ENCODE peak calls at places on chromosomes 1 and 21, in nine cellular contexts. One of them, this sample, is unnamed.

GRCh38 chr1:14255711-14256110 is 342.8 kb upstream of the KAZN start:
- DNase-seq in mammary epithelial cell: no peak
- DNase-seq in fibroblast of lung: peak
- DNase-seq in Calu3: no peak
- DNase-seq in neural crest cell: no peak
- DNase-seq in mesothelial cell of epicardium: no peak
- DNase-seq in heart left ventricle: no peak
- DNase-seq in BE2C: no peak
- DNase-seq in osteocyte: no peak
- DNase-seq in this sample: no peak

GRCh38 chr21:38679531-38679930 is 126.2 kb upstream of the ETS2 start:
- DNase-seq in mammary epithelial cell: peak
- DNase-seq in fibroblast of lung: peak
- DNase-seq in Calu3: no peak
- DNase-seq in neural crest cell: no peak
- DNase-seq in mesothelial cell of epicardium: no peak
- DNase-seq in heart left ventricle: no peak
- DNase-seq in BE2C: no peak
- DNase-seq in osteocyte: no peak
- DNase-seq in this sample: no peak

GRCh38 chr21:26591543-26591942 is 18.5 kb upstream of the CYYR1 start:
- DNase-seq in mammary epithelial cell: peak
- DNase-seq in fibroblast of lung: no peak
- DNase-seq in Calu3: no peak
- DNase-seq in neural crest cell: no peak
- DNase-seq in mesothelial cell of epicardium: no peak
- DNase-seq in heart left ventricle: no peak
- DNase-seq in BE2C: no peak
- DNase-seq in osteocyte: no peak
- DNase-seq in this sample: no peak

GRCh38 chr1:230159580-230159979 is 92.5 kb downstream of the GALNT2 start:
- DNase-seq in mammary epithelial cell: no peak
- DNase-seq in fibroblast of lung: no peak
- DNase-seq in Calu3: no peak
- DNase-seq in neural crest cell: no peak
- DNase-seq in mesothelial cell of epicardium: no peak
- DNase-seq in heart left ventricle: no peak
- DNase-seq in BE2C: no peak
- DNase-seq in osteocyte: no peak
- DNase-seq in this sample: no peak

GRCh38 chr1:27049607-27050006 is 37.0 kb upstream of the TENT5B start:
- DNase-seq in mammary epithelial cell: no peak
- DNase-seq in fibroblast of lung: no peak
- DNase-seq in Calu3: no peak
- DNase-seq in neural crest cell: no peak
- DNase-seq in mesothelial cell of epicardium: no peak
- DNase-seq in heart left ventricle: no peak
- DNase-seq in BE2C: peak
- DNase-seq in osteocyte: no peak
- DNase-seq in this sample: no peak

GRCh38 chr1:53654216-53655210 is 84.5 kb downstream of the GLIS1 start:
- DNase-seq in mammary epithelial cell: no peak
- DNase-seq in fibroblast of lung: peak
- DNase-seq in Calu3: no peak
- DNase-seq in neural crest cell: no peak
- DNase-seq in mesothelial cell of epicardium: no peak
- DNase-seq in heart left ventricle: no peak
- DNase-seq in BE2C: no peak
- DNase-seq in osteocyte: no peak
- DNase-seq in this sample: no peak

GRCh38 chr1:248873993-248874671 is 15.2 kb upstream of the ZNF692 start:
- DNase-seq in mammary epithelial cell: peak
- DNase-seq in fibroblast of lung: peak
- DNase-seq in Calu3: peak
- DNase-seq in neural crest cell: peak
- DNase-seq in mesothelial cell of epicardium: peak
- DNase-seq in heart left ventricle: peak
- DNase-seq in BE2C: peak
- DNase-seq in osteocyte: peak
- DNase-seq in this sample: peak

GRCh38 chr1:236861560-236862230 is 66.6 kb downstream of the MTR start:
- DNase-seq in mammary epithelial cell: no peak
- DNase-seq in fibroblast of lung: peak
- DNase-seq in Calu3: no peak
- DNase-seq in neural crest cell: no peak
- DNase-seq in mesothelial cell of epicardium: no peak
- DNase-seq in heart left ventricle: no peak
- DNase-seq in BE2C: no peak
- DNase-seq in osteocyte: no peak
- DNase-seq in this sample: no peak

GRCh38 chr1:161733526-161733925 is 12.2 kb downstream of the FCRLB start:
- DNase-seq in mammary epithelial cell: peak
- DNase-seq in fibroblast of lung: peak
- DNase-seq in Calu3: peak
- DNase-seq in neural crest cell: no peak
- DNase-seq in mesothelial cell of epicardium: no peak
- DNase-seq in heart left ventricle: no peak
- DNase-seq in BE2C: no peak
- DNase-seq in osteocyte: no peak
- DNase-seq in this sample: no peak

GRCh38 chr1:95084317-95085176 is 11.8 kb upstream of the ALG14 start:
- DNase-seq in mammary epithelial cell: no peak
- DNase-seq in fibroblast of lung: peak
- DNase-seq in Calu3: peak
- DNase-seq in neural crest cell: peak
- DNase-seq in mesothelial cell of epicardium: no peak
- DNase-seq in heart left ventricle: no peak
- DNase-seq in BE2C: peak
- DNase-seq in osteocyte: no peak
- DNase-seq in this sample: no peak

GRCh38 chr1:17485280-17485679 is 45.8 kb upstream of the RCC2 start:
- DNase-seq in mammary epithelial cell: no peak
- DNase-seq in fibroblast of lung: no peak
- DNase-seq in Calu3: peak
- DNase-seq in neural crest cell: no peak
- DNase-seq in mesothelial cell of epicardium: no peak
- DNase-seq in heart left ventricle: no peak
- DNase-seq in BE2C: peak
- DNase-seq in osteocyte: no peak
- DNase-seq in this sample: no peak

GRCh38 chr1:229136817-229137216 is 134.1 kb upstream of the RAB4A start:
- DNase-seq in mammary epithelial cell: no peak
- DNase-seq in fibroblast of lung: no peak
- DNase-seq in Calu3: no peak
- DNase-seq in neural crest cell: no peak
- DNase-seq in mesothelial cell of epicardium: no peak
- DNase-seq in heart left ventricle: no peak
- DNase-seq in BE2C: no peak
- DNase-seq in osteocyte: no peak
- DNase-seq in this sample: no peak
- TF ChIP-seq CTCF in mammary epithelial cell: no peak
- TF ChIP-seq CTCF in fibroblast of lung: no peak
- TF ChIP-seq CTCF in Calu3: no peak
- TF ChIP-seq CTCF in neural crest cell: no peak
- TF ChIP-seq CTCF in mesothelial cell of epicardium: no peak
- TF ChIP-seq CTCF in heart left ventricle: no peak
- TF ChIP-seq CTCF in BE2C: no peak
- TF ChIP-seq CTCF in osteocyte: no peak
- TF ChIP-seq CTCF in this sample: no peak

DNA sequence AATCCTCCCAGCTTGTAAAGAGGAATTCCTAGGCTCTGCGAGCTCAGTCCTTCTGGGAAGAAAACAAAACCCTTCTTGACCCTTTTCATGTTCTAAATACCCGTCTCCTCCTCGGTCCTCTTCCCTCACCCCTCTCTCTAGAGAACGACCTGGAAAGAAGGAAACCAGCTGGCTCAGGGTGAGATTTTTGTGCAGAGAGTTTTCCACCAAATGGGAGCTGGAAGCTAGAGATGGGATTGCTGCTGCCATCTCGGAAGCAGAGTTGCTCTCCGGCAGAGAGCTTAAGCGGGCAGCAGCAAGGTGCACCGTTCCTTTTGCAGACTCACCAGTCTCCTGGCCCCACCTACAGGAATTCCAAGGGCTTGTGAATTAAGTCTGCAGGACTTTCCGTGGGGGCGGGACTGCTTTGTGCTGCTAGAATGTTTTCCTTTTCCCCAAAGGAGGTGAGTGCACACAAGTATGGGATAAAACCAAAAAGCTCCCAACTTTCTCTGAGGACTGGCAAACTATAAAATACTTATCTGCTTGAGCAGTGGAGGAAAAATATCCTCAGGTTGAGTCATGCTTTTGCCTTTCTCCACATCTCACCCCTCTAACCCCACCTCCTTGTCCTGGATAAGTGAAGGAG is 29.1 kb upstream of the KIAA0040 start:
- DNase-seq in mammary epithelial cell: peak
- DNase-seq in fibroblast of lung: peak
- DNase-seq in Calu3: peak
- DNase-seq in neural crest cell: no peak
- DNase-seq in mesothelial cell of epicardium: peak
- DNase-seq in heart left ventricle: peak
- DNase-seq in BE2C: no peak
- DNase-seq in osteocyte: no peak
- DNase-seq in this sample: no peak
- TF ChIP-seq CTCF in mammary epithelial cell: peak
- TF ChIP-seq CTCF in fibroblast of lung: no peak
- TF ChIP-seq CTCF in Calu3: no peak
- TF ChIP-seq CTCF in neural crest cell: no peak
- TF ChIP-seq CTCF in mesothelial cell of epicardium: no peak
- TF ChIP-seq CTCF in heart left ventricle: peak
- TF ChIP-seq CTCF in BE2C: no peak
- TF ChIP-seq CTCF in osteocyte: no peak
- TF ChIP-seq CTCF in this sample: peak

GRCh38 chr1:240571782-240572181 is 40.2 kb downstream of the GREM2 start:
- DNase-seq in mammary epithelial cell: no peak
- DNase-seq in fibroblast of lung: no peak
- DNase-seq in Calu3: no peak
- DNase-seq in neural crest cell: no peak
- DNase-seq in mesothelial cell of epicardium: no peak
- DNase-seq in heart left ventricle: no peak
- DNase-seq in BE2C: no peak
- DNase-seq in osteocyte: no peak
- DNase-seq in this sample: no peak
- TF ChIP-seq CTCF in mammary epithelial cell: no peak
- TF ChIP-seq CTCF in fibroblast of lung: no peak
- TF ChIP-seq CTCF in Calu3: no peak
- TF ChIP-seq CTCF in neural crest cell: no peak
- TF ChIP-seq CTCF in mesothelial cell of epicardium: no peak
- TF ChIP-seq CTCF in heart left ventricle: no peak
- TF ChIP-seq CTCF in BE2C: no peak
- TF ChIP-seq CTCF in osteocyte: no peak
- TF ChIP-seq CTCF in this sample: no peak

GRCh38 chr1:21944261-21945074 is 7.4 kb upstream of the HSPG2 start:
- DNase-seq in mammary epithelial cell: no peak
- DNase-seq in fibroblast of lung: peak
- DNase-seq in Calu3: no peak
- DNase-seq in neural crest cell: no peak
- DNase-seq in mesothelial cell of epicardium: no peak
- DNase-seq in heart left ventricle: no peak
- DNase-seq in BE2C: no peak
- DNase-seq in osteocyte: no peak
- DNase-seq in this sample: no peak
- TF ChIP-seq CTCF in mammary epithelial cell: no peak
- TF ChIP-seq CTCF in fibroblast of lung: no peak
- TF ChIP-seq CTCF in Calu3: no peak
- TF ChIP-seq CTCF in neural crest cell: no peak
- TF ChIP-seq CTCF in mesothelial cell of epicardium: no peak
- TF ChIP-seq CTCF in heart left ventricle: no peak
- TF ChIP-seq CTCF in BE2C: no peak
- TF ChIP-seq CTCF in osteocyte: no peak
- TF ChIP-seq CTCF in this sample: no peak

DNA sequence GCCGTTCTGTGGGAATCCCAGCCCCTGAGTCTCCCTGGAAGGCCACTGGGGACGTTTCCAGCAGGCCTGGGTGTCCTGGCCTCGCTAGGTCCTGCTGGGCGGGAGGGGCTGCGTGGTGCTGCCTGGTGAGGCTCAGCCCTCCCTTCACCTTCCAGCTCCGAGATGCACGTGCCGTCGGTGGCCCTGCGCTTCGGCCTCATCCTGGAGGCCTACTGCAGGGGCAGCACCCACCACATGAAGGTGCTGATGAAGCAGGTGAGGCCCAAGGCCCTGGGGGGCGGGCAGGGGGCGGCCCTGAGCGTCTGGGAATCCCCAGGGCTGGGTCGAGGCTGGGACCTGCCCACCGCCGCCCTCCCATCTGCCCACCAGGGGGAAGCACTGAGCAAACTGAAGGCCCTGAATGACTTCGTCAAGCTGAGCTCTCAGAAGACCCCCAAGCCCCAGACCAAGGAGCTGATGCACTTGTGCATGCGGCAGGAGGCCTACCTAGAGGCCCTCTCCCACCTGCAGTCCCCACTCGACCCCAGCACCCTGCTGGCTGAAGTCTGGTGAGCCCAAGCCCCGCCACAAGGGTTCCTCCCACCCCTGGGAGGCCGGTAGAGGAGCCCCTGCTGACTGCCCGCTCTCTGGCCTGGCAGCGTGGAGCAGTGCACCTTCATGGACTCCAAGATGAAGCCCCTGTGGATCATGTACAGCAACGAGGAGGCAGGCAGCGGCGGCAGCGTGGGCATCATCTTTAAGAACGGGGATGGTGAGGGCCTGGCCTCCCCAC is 70.3 kb downstream of the PIK3CD start:
- DNase-seq in mammary epithelial cell: no peak
- DNase-seq in fibroblast of lung: no peak
- DNase-seq in Calu3: peak
- DNase-seq in neural crest cell: peak
- DNase-seq in mesothelial cell of epicardium: no peak
- DNase-seq in heart left ventricle: no peak
- DNase-seq in BE2C: peak
- DNase-seq in osteocyte: no peak
- DNase-seq in this sample: peak
- TF ChIP-seq CTCF in mammary epithelial cell: peak
- TF ChIP-seq CTCF in fibroblast of lung: peak
- TF ChIP-seq CTCF in Calu3: peak
- TF ChIP-seq CTCF in neural crest cell: peak
- TF ChIP-seq CTCF in mesothelial cell of epicardium: peak
- TF ChIP-seq CTCF in heart left ventricle: peak
- TF ChIP-seq CTCF in BE2C: peak
- TF ChIP-seq CTCF in osteocyte: peak
- TF ChIP-seq CTCF in this sample: peak

GRCh38 chr1:18701183-18701582 is 70.5 kb downstream of the PAX7 start:
- DNase-seq in mammary epithelial cell: no peak
- DNase-seq in fibroblast of lung: no peak
- DNase-seq in Calu3: no peak
- DNase-seq in neural crest cell: no peak
- DNase-seq in mesothelial cell of epicardium: no peak
- DNase-seq in heart left ventricle: no peak
- DNase-seq in BE2C: no peak
- DNase-seq in osteocyte: no peak
- DNase-seq in this sample: no peak
- TF ChIP-seq CTCF in mammary epithelial cell: no peak
- TF ChIP-seq CTCF in fibroblast of lung: no peak
- TF ChIP-seq CTCF in Calu3: no peak
- TF ChIP-seq CTCF in neural crest cell: no peak
- TF ChIP-seq CTCF in mesothelial cell of epicardium: no peak
- TF ChIP-seq CTCF in heart left ventricle: no peak
- TF ChIP-seq CTCF in BE2C: no peak
- TF ChIP-seq CTCF in osteocyte: no peak
- TF ChIP-seq CTCF in this sample: no peak